ENCODE peak calls at places on chromosomes 6 and 20, in four cellular contexts. V is CD4-positive, CD25-positive, alpha-beta regulatory T cell; M is RPMI8226; S is H1. R is an unnamed sample.
A peak's percentile ranks its signal among the peaks of the same experiment; 100 is the strongest.

GRCh38 chr6:40056865-40057264 is 122.6 kb upstream of the MOCS1 start:
- DNase-seq in V (no peak), M (no peak), S (no peak), R (no peak)

GRCh38 chr20:50842821-50843220 is 48.0 kb downstream of the BCAS4 start:
- DNase-seq in V (no peak), M (no peak), S (no peak), R (no peak)

GRCh38 chr20:44618318-44618731 is 33.2 kb downstream of the ADA start:
- DNase-seq in V (peak; percentile 42), M (no peak), S (no peak), R (peak; percentile 34)

GRCh38 chr6:141199074-141199473 is 933.7 kb upstream of the GJE1 start:
- DNase-seq in V (no peak), M (no peak), S (no peak), R (no peak)

GRCh38 chr20:3777726-3778629 is 3.3 kb downstream of the SPEF1 start:
- DNase-seq in V (peak; percentile 66), M (peak; percentile 50), S (peak; percentile 90), R (no peak)

GRCh38 chr6:7151381-7151780 is 43.6 kb downstream of the RREB1 start:
- DNase-seq in V (no peak), M (no peak), S (no peak), R (no peak)

GRCh38 chr6:16562498-16562897 is 198.8 kb downstream of the ATXN1 start:
- DNase-seq in V (no peak), M (no peak), S (no peak), R (no peak)

GRCh38 chr6:132320007-132320406 is 81.3 kb downstream of the MOXD1 start:
- DNase-seq in V (no peak), M (no peak), S (no peak), R (no peak)

GRCh38 chr20:33578510-33578909 is 83.6 kb upstream of the C20orf144 start:
- DNase-seq in V (no peak), M (no peak), S (no peak), R (no peak)

GRCh38 chr20:33670715-33671499 is 3.3 kb downstream of the NECAB3 start:
- DNase-seq in V (no peak), M (no peak), S (no peak), R (no peak)